ENCODE peak calls at places on chromosomes 3 and 15, in five cellular contexts. I, P, W, N and A are unnamed samples.

GRCh38 chr3:14371573-14372474 is 30.6 kb upstream of the SLC6A6 start:
- DNase-seq in I (no peak), P (peak), W (no peak), N (peak), A (peak)

GRCh38 chr3:102790742-102791141 is 355.9 kb downstream of the ZPLD1 start:
- DNase-seq in I (no peak), P (no peak), W (no peak), N (no peak), A (no peak)

GRCh38 chr3:183817111-183817510 is 8.3 kb downstream of the MAP6D1 start:
- DNase-seq in I (no peak), P (no peak), W (no peak), N (no peak), A (no peak)

GRCh38 chr3:72306800-72307341 is 521.9 kb upstream of the PROK2 start:
- DNase-seq in I (no peak), P (no peak), W (no peak), N (peak), A (no peak)

GRCh38 chr3:38490288-38490860 is 5.8 kb upstream of the EXOG start:
- DNase-seq in I (no peak), P (no peak), W (no peak), N (no peak), A (no peak)

GRCh38 chr3:196793224-196793623 is 53.6 kb downstream of the PAK2 start:
- DNase-seq in I (no peak), P (no peak), W (no peak), N (no peak), A (no peak)

GRCh38 chr3:79724206-79724605 is 43.6 kb downstream of the ROBO1 start:
- DNase-seq in I (no peak), P (no peak), W (no peak), N (no peak), A (no peak)

GRCh38 chr3:185727873-185728272 is 97.0 kb downstream of the IGF2BP2 start:
- DNase-seq in I (no peak), P (no peak), W (no peak), N (no peak), A (no peak)

GRCh38 chr3:111301238-111301798 is 229.7 kb downstream of the NECTIN3 start:
- DNase-seq in I (no peak), P (no peak), W (no peak), N (no peak), A (no peak)

GRCh38 chr3:57557088-57557537 is 1.0 kb downstream of the PDE12 start:
- DNase-seq in I (peak), P (no peak), W (no peak), N (no peak), A (peak)

GRCh38 chr15:57364282-57365007 is 11.9 kb upstream of the CGNL1 start:
- DNase-seq in I (no peak), P (peak), W (no peak), N (no peak), A (no peak)